ENCODE peak calls at places on chromosomes 3 and 15, in four cellular contexts. U, Q, I and V are unnamed samples. For H3K4me1, the result is how much of the 10 kb centered on the place peaks cover.

GRCh38 chr3:103918336-103918735 is 1448.4 kb upstream of the ALCAM start:
- DNase-seq in U (no peak), Q (no peak), I (no peak), V (no peak)

GRCh38 chr15:71585159-71585558 is 225.2 kb upstream of the NR2E3 start:
- DNase-seq in U (no peak), Q (no peak), I (no peak), V (no peak)

GRCh38 chr3:77746048-77746447 is 706.1 kb downstream of the ROBO2 start:
- DNase-seq in U (no peak), Q (no peak), I (no peak), V (no peak)

GRCh38 chr15:98774756-98775497 is 126.6 kb downstream of the IGF1R start:
- DNase-seq in U (no peak), Q (no peak), I (no peak), V (no peak)

GRCh38 chr3:124229836-124230235 is 237.9 kb upstream of the ROPN1 start:
- DNase-seq in U (no peak), Q (no peak), I (no peak), V (no peak)

GRCh38 chr3:145942052-145942451 is 218.9 kb downstream of the PLOD2 start:
- DNase-seq in U (peak), Q (no peak), I (no peak), V (no peak)

GRCh38 chr15:90557651-90558084 is 27.9 kb downstream of the CRTC3 start:
- DNase-seq in U (peak), Q (no peak), I (peak), V (no peak)

GRCh38 chr3:115766587-115767492 is 143.5 kb downstream of the GAP43 start:
- DNase-seq in U (peak), Q (no peak), I (peak), V (no peak)

GRCh38 chr15:61951949-61952348 is 108.3 kb downstream of the VPS13C start:
- DNase-seq in U (peak), Q (no peak), I (no peak), V (no peak)

GRCh38 chr15:57728436-57728835 is 21.9 kb downstream of the POLR2M start:
- DNase-seq in U (no peak), Q (no peak), I (no peak), V (no peak)

GRCh38 chr15:52102468-52102867 is 10.1 kb downstream of the BCL2L10 start:
- DNase-seq in U (peak), Q (no peak), I (peak), V (no peak)

GRCh38 chr3:8345396-8345795 is 156.2 kb upstream of the LMCD1 start:
- DNase-seq in U (no peak), Q (no peak), I (no peak), V (no peak)

GRCh38 chr15:28935316-28935715 is 49.5 kb downstream of the APBA2 start:
- DNase-seq in U (no peak), Q (no peak), I (no peak), V (no peak)

GRCh38 chr3:1195922-1196321 is 103.1 kb downstream of the CNTN6 start:
- DNase-seq in U (peak), Q (no peak), I (no peak), V (no peak)

GRCh38 chr15:74958320-74958907 is 1.8 kb upstream of the RPP25 start:
- DNase-seq in U (no peak), Q (no peak), I (peak), V (no peak)
- H3K4me1 ChIP-seq in U (under half), Q (under half), I (under half), V (under half)

GRCh38 chr15:60933914-60934885 is 294.9 kb downstream of the RORA start:
- DNase-seq in U (peak), Q (peak), I (no peak), V (no peak)
- H3K4me3 ChIP-seq in U (no peak), Q (no peak), I (no peak), V (no peak)

GRCh38 chr3:179541596-179541995 is 21.1 kb upstream of the ACTL6A start:
- DNase-seq in U (no peak), Q (no peak), I (no peak), V (no peak)
- H3K4me1 ChIP-seq in U (under half), Q (under half), I (under half), V (under half)

GRCh38 chr3:27723803-27724458 is 1.8 kb upstream of the EOMES start:
- DNase-seq in U (no peak), Q (no peak), I (no peak), V (no peak)
- H3K4me3 ChIP-seq in U (no peak), Q (peak), I (peak), V (peak)

GRCh38 chr3:13532085-13532484 is 16.8 kb upstream of the FBLN2 start:
- DNase-seq in U (no peak), Q (no peak), I (peak), V (no peak)
- H3K4me1 ChIP-seq in U (under half), Q (under half), I (half or more), V (under half)

GRCh38 chr3:184813357-184813756 is 1.4 kb downstream of the VPS8 start:
- DNase-seq in U (no peak), Q (no peak), I (no peak), V (no peak)
- H3K4me3 ChIP-seq in U (peak), Q (peak), I (peak), V (no peak)